ENCODE peak calls at places on chromosomes 11 and 22, in nine cellular contexts. C is astrocyte of the spinal cord; D is PC-9; K is hypothalamus; J is activated T-helper 1 cell treated with anti-CD3 and anti-CD28 coated beads, Interleukin-2, amount 50 U/mL, for 16 hours; Q is BE2C; I is stimulated activated CD4-positive, alpha-beta T cell treated with anti-CD3 and anti-CD28 coated beads, Interleukin-1b, Interleukin-23, amount 100 ng/mL, for 4 hours; S is choroid plexus epithelial cell; X is left ventricle myocardium inferior. Y is an unnamed sample.

GRCh38 chr11:90332415-90332814 is 109.6 kb upstream of the CHORDC1 start:
- DNase-seq in Q (no peak), D (no peak), K (no peak), S (no peak), C (no peak), J (no peak), X (no peak), I (no peak), Y (no peak)

GRCh38 chr11:114132944-114133394 is 73.5 kb downstream of the ZBTB16 start:
- DNase-seq in X (no peak), S (peak), Q (no peak), C (peak), I (no peak), D (no peak), J (no peak), K (no peak), Y (no peak)

GRCh38 chr22:44701824-44702478 is at the start of gene PRR5:
- DNase-seq in X (peak), K (peak), C (peak), S (peak), D (no peak), I (peak), Q (peak), J (peak), Y (peak)

GRCh38 chr11:86291466-86292262 is 10.4 kb upstream of the HIKESHI start:
- DNase-seq in S (peak), X (no peak), C (peak), K (peak), Q (peak), I (peak), J (peak), D (peak), Y (peak)

GRCh38 chr11:57230797-57231538 is 6.1 kb downstream of the APLNR start:
- DNase-seq in J (no peak), S (no peak), I (no peak), K (peak), X (no peak), C (no peak), Q (no peak), D (no peak), Y (no peak)

GRCh38 chr11:12606597-12606996 is 67.6 kb upstream of the TEAD1 start:
- DNase-seq in S (peak), J (no peak), K (no peak), X (no peak), D (no peak), I (no peak), Q (no peak), C (peak), Y (no peak)

GRCh38 chr22:46023558-46023981 is 46.6 kb upstream of the WNT7B start:
- DNase-seq in X (peak), I (no peak), C (peak), K (no peak), D (no peak), Q (no peak), J (no peak), S (no peak), Y (no peak)

GRCh38 chr11:75073459-75074190 is 23.1 kb downstream of the OR2AT4 start:
- DNase-seq in Q (peak), J (no peak), X (no peak), D (no peak), C (no peak), K (no peak), I (no peak), S (no peak), Y (peak)

GRCh38 chr11:61890536-61891330 is 612 bp downstream of the FADS3 start:
- DNase-seq in X (peak), C (peak), J (no peak), K (no peak), Q (peak), S (peak), I (no peak), D (peak), Y (peak)

GRCh38 chr11:102330226-102330625 is 12.9 kb downstream of the BIRC3 start:
- DNase-seq in K (no peak), I (no peak), S (no peak), D (peak), Q (no peak), C (no peak), J (no peak), X (no peak), Y (no peak)

GRCh38 chr11:117378966-117379865 is 51.6 kb downstream of the CEP164 start:
- DNase-seq in D (peak), J (no peak), S (no peak), K (no peak), C (no peak), X (peak), Q (no peak), I (no peak), Y (no peak)

GRCh38 chr22:37526376-37526775 is 7.2 kb upstream of the CARD10 start:
- DNase-seq in S (no peak), J (no peak), K (no peak), Q (no peak), C (peak), I (no peak), X (no peak), D (no peak), Y (no peak)

GRCh38 chr22:23750744-23751440 is at the start of gene ZNF70:
- DNase-seq in Q (peak), K (peak), J (peak), D (peak), S (peak), I (peak), C (peak), X (peak), Y (peak)

GRCh38 chr11:36469881-36470802 is 39.9 kb downstream of the TRAF6 start:
- DNase-seq in Q (no peak), C (peak), I (no peak), D (no peak), K (no peak), X (no peak), S (peak), J (no peak), Y (no peak)

GRCh38 chr22:26564181-26564580 is 25.8 kb downstream of the TPST2 start:
- DNase-seq in J (no peak), S (no peak), X (no peak), K (no peak), I (no peak), D (no peak), Q (no peak), C (no peak), Y (no peak)

GRCh38 chr11:68839953-68840641 is 1.6 kb downstream of the CPT1A start:
- DNase-seq in C (peak), X (no peak), I (no peak), D (peak), Q (peak), K (no peak), S (peak), J (no peak), Y (no peak)

GRCh38 chr11:78708388-78708787 is 133.7 kb upstream of the NARS2 start:
- DNase-seq in I (no peak), X (no peak), J (no peak), Q (no peak), S (no peak), D (no peak), K (no peak), C (no peak), Y (no peak)

GRCh38 chr11:66420671-66421476 is at the start of gene NPAS4:
- DNase-seq in J (no peak), C (no peak), X (no peak), K (peak), Q (peak), S (no peak), D (no peak), I (no peak), Y (peak)

GRCh38 chr11:79013509-79013908 is 427.3 kb downstream of the TENM4 start:
- DNase-seq in K (no peak), D (no peak), Q (no peak), J (no peak), S (no peak), C (no peak), I (no peak), X (no peak), Y (no peak)

GRCh38 chr11:34274712-34275398 is 83.0 kb downstream of the ABTB2 start:
- DNase-seq in J (no peak), Q (peak), D (peak), X (peak), S (peak), I (no peak), C (peak), K (peak), Y (no peak)

GRCh38 chr11:131533164-131533563 is 162.7 kb downstream of the NTM start:
- DNase-seq in J (no peak), Q (no peak), X (no peak), I (no peak), D (no peak), C (no peak), K (no peak), S (no peak), Y (no peak)

GRCh38 chr22:23033116-23033905 is 37.0 kb upstream of the GNAZ start:
- DNase-seq in J (no peak), K (no peak), C (no peak), I (no peak), X (no peak), S (no peak), D (no peak), Q (no peak), Y (no peak)

GRCh38 chr11:116732740-116733385 is 39.9 kb downstream of the BUD13 start:
- DNase-seq in C (peak), K (peak), I (peak), D (no peak), X (peak), S (peak), Q (peak), J (peak), Y (peak)

GRCh38 chr11:66142370-66143263 is 72.5 kb downstream of the PACS1 start:
- DNase-seq in X (no peak), Q (no peak), C (no peak), S (no peak), J (no peak), K (no peak), D (peak), I (no peak), Y (no peak)

Y was measured in WERI-Rb-1.